ENCODE peak calls at places on chromosomes 2 and 18, in six cellular contexts. G, M, A, Y, Z and F are unnamed samples.

GRCh38 chr2:102001767-102002142 is 10.0 kb downstream of the IL1R2 start:
- DNase-seq in G (no peak), M (no peak), A (no peak), Y (no peak), Z (no peak), F (no peak)

GRCh38 chr18:78618726-78619125 is 360.9 kb upstream of the SALL3 start:
- DNase-seq in G (no peak), M (no peak), A (peak), Y (no peak), Z (no peak), F (no peak)

GRCh38 chr2:20365249-20365817 is 14.7 kb upstream of the PUM2 start:
- DNase-seq in G (no peak), M (no peak), A (no peak), Y (no peak), Z (no peak), F (no peak)

GRCh38 chr18:70384181-70384790 is 95.4 kb downstream of the SOCS6 start:
- DNase-seq in G (no peak), M (no peak), A (no peak), Y (no peak), Z (no peak), F (no peak)

GRCh38 chr2:113112438-113112837 is 15.0 kb upstream of the IL1RN start:
- DNase-seq in G (no peak), M (no peak), A (no peak), Y (no peak), Z (no peak), F (no peak)

GRCh38 chr2:221444106-221444505 is 128.0 kb downstream of the EPHA4 start:
- DNase-seq in G (no peak), M (no peak), A (no peak), Y (no peak), Z (no peak), F (peak)

GRCh38 chr2:220586980-220587549 is 959.6 kb downstream of the SLC4A3 start:
- DNase-seq in G (no peak), M (no peak), A (no peak), Y (no peak), Z (no peak), F (no peak)

GRCh38 chr2:46684661-46685060 is 205.3 kb downstream of the TMEM247 start:
- DNase-seq in G (no peak), M (no peak), A (no peak), Y (no peak), Z (no peak), F (no peak)

GRCh38 chr2:167005096-167005495 is 116.8 kb downstream of the XIRP2 start:
- DNase-seq in G (no peak), M (no peak), A (no peak), Y (no peak), Z (no peak), F (no peak)

GRCh38 chr2:17593841-17594482 is 53.5 kb downstream of the VSNL1 start:
- DNase-seq in G (no peak), M (no peak), A (no peak), Y (no peak), Z (no peak), F (no peak)

GRCh38 chr18:10530852-10531251 is 5.0 kb downstream of the NAPG start:
- DNase-seq in G (no peak), M (no peak), A (no peak), Y (no peak), Z (no peak), F (no peak)

GRCh38 chr2:42753188-42753813 is 10.6 kb downstream of the OXER1 start:
- DNase-seq in G (no peak), M (no peak), A (no peak), Y (no peak), Z (no peak), F (no peak)

GRCh38 chr2:221677688-221678087 is 105.6 kb upstream of the EPHA4 start:
- DNase-seq in G (no peak), M (no peak), A (no peak), Y (no peak), Z (no peak), F (no peak)

GRCh38 chr2:79223539-79223938 is 64.0 kb upstream of the REG3A start:
- DNase-seq in G (no peak), M (no peak), A (no peak), Y (no peak), Z (no peak), F (no peak)

GRCh38 chr2:167510071-167510759 is 621.9 kb downstream of the XIRP2 start:
- DNase-seq in G (no peak), M (no peak), A (no peak), Y (no peak), Z (no peak), F (no peak)

GRCh38 chr2:197191177-197191947 is 119.2 kb downstream of the ANKRD44 start:
- DNase-seq in G (no peak), M (no peak), A (no peak), Y (no peak), Z (no peak), F (no peak)

GRCh38 chr18:72895548-72895947 is 27.8 kb upstream of the NETO1 start:
- DNase-seq in G (no peak), M (no peak), A (no peak), Y (no peak), Z (no peak), F (no peak)

GRCh38 chr18:48230459-48231113 is 178.6 kb downstream of the ZBTB7C start:
- DNase-seq in G (peak), M (no peak), A (no peak), Y (peak), Z (no peak), F (no peak)

GRCh38 chr18:13681701-13682100 is 44.7 kb downstream of the FAM210A start:
- DNase-seq in G (no peak), M (no peak), A (no peak), Y (no peak), Z (no peak), F (no peak)

GRCh38 chr2:108593547-108594098 is 59.4 kb downstream of the LIMS1 start:
- DNase-seq in G (no peak), M (no peak), A (no peak), Y (no peak), Z (no peak), F (no peak)

GRCh38 chr2:22930781-22931180 is 454.2 kb upstream of the KLHL29 start:
- DNase-seq in G (no peak), M (no peak), A (no peak), Y (no peak), Z (no peak), F (no peak)

GRCh38 chr2:230691005-230691647 is 21.5 kb upstream of the CAB39 start:
- DNase-seq in G (no peak), M (no peak), A (peak), Y (no peak), Z (no peak), F (no peak)

GRCh38 chr2:99672766-99673375 is 183.1 kb upstream of the REV1 start:
- DNase-seq in G (no peak), M (no peak), A (no peak), Y (no peak), Z (no peak), F (no peak)

GRCh38 chr2:70745276-70745675 is 22.7 kb downstream of the ADD2 start:
- DNase-seq in G (no peak), M (no peak), A (no peak), Y (no peak), Z (no peak), F (no peak)

GRCh38 chr18:487371-487770 is 13.1 kb downstream of the COLEC12 start:
- DNase-seq in G (no peak), M (no peak), A (no peak), Y (no peak), Z (no peak), F (no peak)

GRCh38 chr2:69645026-69645425 is 1.5 kb upstream of the AAK1 start:
- DNase-seq in G (no peak), M (no peak), A (no peak), Y (no peak), Z (no peak), F (no peak)

GRCh38 chr2:172962824-172963223 is 112.8 kb upstream of the MAP3K20 start:
- DNase-seq in G (no peak), M (no peak), A (no peak), Y (no peak), Z (no peak), F (no peak)

GRCh38 chr2:159713691-159714585 is 1.6 kb downstream of the MARCHF7 start:
- DNase-seq in G (no peak), M (no peak), A (no peak), Y (no peak), Z (no peak), F (no peak)

GRCh38 chr2:239169311-239170048 is 231.3 kb downstream of the HDAC4 start:
- DNase-seq in G (peak), M (no peak), A (peak), Y (no peak), Z (no peak), F (peak)

GRCh38 chr18:26386002-26386401 is 159.8 kb downstream of the TAF4B start:
- DNase-seq in G (no peak), M (no peak), A (no peak), Y (no peak), Z (no peak), F (no peak)

GRCh38 chr2:240144649-240145261 is 4.3 kb upstream of the OTOS start:
- DNase-seq in G (peak), M (no peak), A (no peak), Y (no peak), Z (no peak), F (no peak)

GRCh38 chr2:233435436-233436190 is 81.3 kb downstream of the DGKD start:
- DNase-seq in G (no peak), M (no peak), A (no peak), Y (no peak), Z (no peak), F (no peak)

GRCh38 chr2:191539068-191539467 is 138.9 kb upstream of the NABP1 start:
- DNase-seq in G (no peak), M (no peak), A (no peak), Y (no peak), Z (no peak), F (no peak)

GRCh38 chr2:111072220-111072871 is 48.4 kb upstream of the BCL2L11 start:
- DNase-seq in G (no peak), M (no peak), A (no peak), Y (no peak), Z (no peak), F (no peak)

DNA sequence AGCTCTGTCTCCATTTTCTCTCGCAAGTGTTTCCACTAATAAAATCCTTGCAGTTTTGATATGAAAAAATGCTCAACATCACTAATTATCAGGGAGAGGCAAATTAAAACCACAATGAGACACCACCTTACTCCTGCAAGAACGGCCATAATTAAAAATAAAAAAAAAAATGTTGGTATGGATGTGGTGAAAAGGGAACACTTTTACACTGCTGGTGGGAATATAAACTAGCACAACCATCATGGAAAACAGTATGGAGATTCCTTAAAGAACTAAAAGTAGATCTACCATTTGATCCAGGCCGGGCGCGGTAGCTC is 49.8 kb upstream of the GREB1L start:
- DNase-seq in G (no peak), M (no peak), A (no peak), Y (no peak), Z (no peak), F (no peak)
- TF ChIP-seq CTCF in G (no peak), M (no peak), A (no peak), Y (no peak), Z (peak), F (no peak)

GRCh38 chr2:85162746-85163301 is 29.6 kb downstream of the TCF7L1 start:
- DNase-seq in G (no peak), M (no peak), A (no peak), Y (no peak), Z (no peak), F (no peak)
- TF ChIP-seq CTCF in G (no peak), M (no peak), A (no peak), Y (no peak), Z (no peak), F (no peak)

DNA sequence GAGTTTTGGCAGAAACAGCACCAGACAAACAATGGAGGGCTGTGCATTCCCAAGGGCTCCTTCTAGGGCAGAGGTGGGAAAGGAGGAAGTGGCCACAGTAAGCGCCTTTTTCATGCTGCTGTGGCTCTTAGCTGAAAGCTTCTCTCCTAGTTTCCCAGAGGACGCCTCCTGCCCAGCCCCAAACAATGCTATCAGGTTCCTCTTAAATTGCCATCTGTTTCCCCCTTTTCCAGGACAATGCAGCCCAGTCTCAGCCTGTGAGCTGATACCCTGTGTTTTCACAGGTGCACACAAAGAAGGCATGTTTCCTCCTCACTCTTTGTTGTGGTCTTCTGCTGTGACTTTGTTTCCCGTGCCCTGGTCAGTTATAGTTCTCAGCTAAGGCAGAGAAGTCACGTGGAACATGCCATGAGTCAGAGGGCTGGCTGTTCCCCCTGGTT is 5.4 kb upstream of the FAM124B start:
- DNase-seq in G (no peak), M (peak), A (no peak), Y (no peak), Z (no peak), F (peak)
- TF ChIP-seq CTCF in G (no peak), M (no peak), A (no peak), Y (no peak), Z (no peak), F (no peak)

GRCh38 chr2:141113301-141113700 is 1017.5 kb downstream of the LRP1B start:
- DNase-seq in G (no peak), M (no peak), A (no peak), Y (no peak), Z (no peak), F (no peak)

GRCh38 chr2:141105763-141106162 is 1025.1 kb downstream of the LRP1B start:
- DNase-seq in G (no peak), M (no peak), A (no peak), Y (no peak), Z (no peak), F (no peak)

DNA sequence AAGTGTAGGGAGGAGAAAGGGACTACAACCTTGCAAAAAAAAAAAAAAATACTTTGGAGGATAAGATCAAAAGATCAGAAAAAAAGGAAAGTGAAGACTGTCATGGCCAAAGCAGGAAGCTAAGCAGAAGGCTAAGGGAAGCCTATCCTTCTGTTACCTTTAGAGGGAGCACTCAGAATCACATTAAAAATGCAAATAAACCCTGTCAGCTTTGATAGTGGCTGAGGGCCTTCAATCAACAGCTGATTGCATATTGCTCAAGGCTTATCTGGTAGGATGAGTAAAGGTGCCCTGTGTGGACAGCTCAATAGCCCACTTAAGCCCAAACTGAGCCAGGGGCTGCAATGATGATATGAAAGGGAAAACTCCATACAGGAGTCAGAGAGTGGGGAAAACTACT is 1021.2 kb downstream of the LRP1B start:
- DNase-seq in G (no peak), M (no peak), A (no peak), Y (no peak), Z (no peak), F (no peak)
- TF ChIP-seq CTCF in G (no peak), M (no peak), A (no peak), Y (no peak), Z (no peak), F (peak)

GRCh38 chr2:217899231-217900009 is 103.4 kb downstream of the TNS1 start:
- DNase-seq in G (peak), M (no peak), A (peak), Y (no peak), Z (no peak), F (peak)
- TF ChIP-seq CTCF in G (peak), M (peak), A (peak), Y (peak), Z (peak), F (peak)

GRCh38 chr2:227479865-227480475 is 8.0 kb downstream of the AGFG1 start:
- DNase-seq in G (no peak), M (no peak), A (no peak), Y (no peak), Z (no peak), F (no peak)
- TF ChIP-seq CTCF in G (peak), M (no peak), A (no peak), Y (peak), Z (no peak), F (peak)